ENCODE peak calls at places on chromosomes 5 and 9, in seven cellular contexts. K, A, R, B, H, U and J are unnamed samples.

GRCh38 chr9:123073991-123074422 is 40.5 kb downstream of the GPR21 start:
- DNase-seq in K (no peak), A (peak; percentile 84), R (no peak), B (no peak), H (no peak), U (no peak), J (no peak)

GRCh38 chr5:44740655-44741054 is 68.1 kb upstream of the MRPS30 start:
- DNase-seq in K (no peak), A (no peak), R (no peak), B (no peak), H (no peak), U (no peak), J (no peak)

GRCh38 chr9:110443878-110444245 is 106.2 kb upstream of the TXNDC8 start:
- DNase-seq in K (no peak), A (peak; percentile 21), R (peak; percentile 20), B (no peak), H (no peak), U (no peak), J (no peak)

GRCh38 chr5:96734871-96735325 is 72.7 kb downstream of the CAST start:
- DNase-seq in K (no peak), A (no peak), R (peak; percentile 84), B (no peak), H (no peak), U (no peak), J (no peak)

GRCh38 chr5:146878471-146879172 is at the start of gene PPP2R2B:
- DNase-seq in K (peak; percentile 69), A (no peak), R (no peak), B (no peak), H (peak; percentile 78), U (peak; percentile 45), J (peak; percentile 53)

GRCh38 chr5:5335708-5336211 is 86.7 kb upstream of the ICE1 start:
- DNase-seq in K (no peak), A (peak; percentile 74), R (peak; percentile 59), B (peak; percentile 70), H (no peak), U (no peak), J (no peak)

GRCh38 chr9:119803679-119804078 is 434.4 kb upstream of the BRINP1 start:
- DNase-seq in K (no peak), A (no peak), R (no peak), B (no peak), H (no peak), U (no peak), J (no peak)

GRCh38 chr5:64019746-64020145 is 57.5 kb upstream of the HTR1A start:
- DNase-seq in K (no peak), A (no peak), R (no peak), B (no peak), H (no peak), U (no peak), J (no peak)

GRCh38 chr5:77319140-77319539 is 108.7 kb downstream of the PDE8B start:
- DNase-seq in K (no peak), A (no peak), R (no peak), B (no peak), H (no peak), U (no peak), J (no peak)

GRCh38 chr5:136763548-136763947 is 398.2 kb upstream of the TRPC7 start:
- DNase-seq in K (no peak), A (no peak), R (no peak), B (no peak), H (no peak), U (no peak), J (no peak)

GRCh38 chr5:79273341-79273740 is 37.4 kb downstream of the JMY start:
- DNase-seq in K (no peak), A (no peak), R (no peak), B (no peak), H (no peak), U (no peak), J (no peak)

GRCh38 chr5:21806943-21807342 is 1046.2 kb downstream of the CDH12 start:
- DNase-seq in K (no peak), A (peak; percentile 8), R (peak; percentile 80), B (no peak), H (no peak), U (no peak), J (no peak)

GRCh38 chr5:32168460-32169033 is 5.6 kb downstream of the GOLPH3 start:
- DNase-seq in K (no peak), A (no peak), R (no peak), B (no peak), H (no peak), U (no peak), J (no peak)

GRCh38 chr5:178551059-178551458 is 39.1 kb downstream of the COL23A1 start:
- DNase-seq in K (no peak), A (no peak), R (peak; percentile 51), B (peak; percentile 18), H (no peak), U (no peak), J (no peak)

GRCh38 chr9:88736136-88736637 is 201.2 kb downstream of the NXNL2 start:
- DNase-seq in K (no peak), A (no peak), R (no peak), B (no peak), H (no peak), U (no peak), J (no peak)

GRCh38 chr5:55711531-55712022 is 547 bp downstream of the SLC38A9 start:
- DNase-seq in K (no peak), A (no peak), R (no peak), B (no peak), H (no peak), U (no peak), J (no peak)

GRCh38 chr5:18314192-18314778 is 680.0 kb downstream of the TAF11L14 start:
- DNase-seq in K (no peak), A (no peak), R (no peak), B (no peak), H (no peak), U (no peak), J (no peak)

GRCh38 chr9:100601216-100601615 is 23.3 kb downstream of the CAVIN4 start:
- DNase-seq in K (no peak), A (no peak), R (peak; percentile 58), B (peak; percentile 69), H (no peak), U (no peak), J (no peak)

GRCh38 chr5:101675510-101675909 is 620.6 kb downstream of the SLCO4C1 start:
- DNase-seq in K (no peak), A (no peak), R (no peak), B (no peak), H (no peak), U (no peak), J (no peak)

GRCh38 chr5:138654281-138654867 is 79.2 kb upstream of the HSPA9 start:
- DNase-seq in K (no peak), A (no peak), R (no peak), B (no peak), H (no peak), U (no peak), J (no peak)

GRCh38 chr9:1972672-1973071 is 42.5 kb upstream of the SMARCA2 start:
- DNase-seq in K (no peak), A (no peak), R (no peak), B (no peak), H (no peak), U (no peak), J (no peak)

GRCh38 chr9:8955315-8955714 is 1155.7 kb upstream of the DMAC1 start:
- DNase-seq in K (no peak), A (no peak), R (no peak), B (no peak), H (no peak), U (no peak), J (no peak)

GRCh38 chr5:10317825-10318682 is 10.4 kb upstream of the CMBL start:
- DNase-seq in K (no peak), A (no peak), R (no peak), B (no peak), H (no peak), U (no peak), J (no peak)

GRCh38 chr9:78900500-78900899 is 603.6 kb downstream of the PSAT1 start:
- DNase-seq in K (no peak), A (no peak), R (no peak), B (no peak), H (no peak), U (no peak), J (no peak)

GRCh38 chr5:57950616-57951228 is 468.1 kb upstream of the ACTBL2 start:
- DNase-seq in K (no peak), A (no peak), R (no peak), B (no peak), H (no peak), U (no peak), J (no peak)
- H3K4me3 ChIP-seq in K (no peak overlapping the region), A (no peak overlapping the region), R (no peak overlapping the region), B (no peak overlapping the region), H (no peak overlapping the region), U (no peak overlapping the region), J (no peak overlapping the region)

DNA sequence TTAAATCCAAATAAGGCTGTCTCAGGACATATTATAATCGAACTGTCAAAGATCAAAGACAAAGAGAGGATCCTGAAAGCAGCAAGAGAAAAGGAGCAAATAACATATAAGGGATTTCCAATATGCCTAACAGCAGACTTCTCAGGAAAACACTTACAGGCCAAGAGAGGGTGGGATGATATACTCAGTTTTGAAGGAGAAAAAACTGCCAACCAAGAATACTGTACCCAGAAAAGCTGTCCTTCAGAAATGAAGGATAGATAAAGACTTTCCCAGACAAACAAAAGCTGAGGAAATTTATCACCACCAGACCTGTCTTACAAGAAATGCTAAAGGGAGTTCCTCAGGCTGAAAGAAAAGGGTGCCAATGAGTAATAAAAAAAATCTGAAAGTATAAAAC is 16.0 kb downstream of the EGFLAM start:
- DNase-seq in K (no peak), A (no peak), R (no peak), B (no peak), H (no peak), U (no peak), J (no peak)
- H3K4me3 ChIP-seq in K (no peak overlapping the region), A (no peak overlapping the region), R (no peak overlapping the region), B (no peak overlapping the region), H (no peak overlapping the region), U (no peak overlapping the region), J (no peak overlapping the region)

DNA sequence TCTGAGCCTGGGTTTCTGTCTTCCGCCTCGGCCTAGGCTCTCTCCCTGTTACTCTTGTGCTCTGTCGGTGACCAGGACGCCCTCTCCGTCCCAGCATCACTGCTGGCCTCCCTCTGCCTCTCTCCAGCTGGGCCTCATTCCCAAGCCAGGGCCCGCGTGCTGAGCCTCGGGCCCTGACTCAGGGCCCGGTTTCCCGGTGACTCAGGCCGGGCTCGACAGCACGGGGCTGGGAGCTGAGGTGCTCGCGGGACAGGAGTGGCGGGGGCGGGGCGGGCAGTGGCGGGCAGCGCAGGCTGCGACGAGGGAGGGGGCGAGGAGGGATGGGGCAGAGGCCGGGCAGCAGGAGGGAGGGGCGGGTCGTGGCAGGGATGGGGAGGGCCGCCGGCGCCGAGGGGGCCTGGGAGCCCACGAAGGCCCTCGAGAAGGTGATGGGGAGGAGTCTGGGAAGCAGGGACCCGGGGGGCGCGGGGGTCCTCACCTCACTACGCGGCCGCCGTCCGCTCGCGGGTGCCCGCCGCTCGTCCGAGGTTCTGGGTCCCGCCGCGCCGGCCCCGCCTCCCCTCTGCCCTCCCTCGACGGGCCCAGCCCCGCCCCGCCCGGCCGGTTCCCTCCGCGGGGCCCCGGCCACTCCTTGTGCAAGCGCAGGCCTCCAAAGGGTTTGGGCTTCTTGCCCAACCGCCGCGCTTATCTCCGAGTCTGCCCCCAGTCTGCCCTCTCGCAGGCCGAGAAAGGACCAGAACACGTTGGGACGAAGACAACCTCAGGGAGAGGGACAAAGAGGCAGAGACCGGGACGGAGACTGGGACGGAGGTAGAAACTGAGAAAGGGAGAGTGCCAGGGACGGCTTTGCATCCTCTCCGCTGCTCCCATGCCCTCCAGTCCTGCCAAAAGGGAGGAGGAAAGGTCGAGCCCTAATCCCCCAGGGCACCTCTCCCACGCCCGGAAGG is at the start of gene ARAP3:
- DNase-seq in K (peak; percentile 70), A (peak; percentile 49), R (peak; percentile 75), B (peak; percentile 9), H (peak; percentile 91), U (no peak), J (peak; percentile 94)
- H3K4me3 ChIP-seq in K (peak within 1 kb of the TSS; percentile 81), A (peak within 1 kb of the TSS; percentile 44), R (peak within 1 kb of the TSS; percentile 42), B (peak within 1 kb of the TSS; percentile 57), H (peak within 1 kb of the TSS; percentile 57), U (peak within 1 kb of the TSS; percentile 45), J (peak within 1 kb of the TSS; percentile 58)

GRCh38 chr5:7250609-7251008 is 145.3 kb upstream of the ADCY2 start:
- DNase-seq in K (no peak), A (no peak), R (no peak), B (no peak), H (no peak), U (no peak), J (no peak)
- H3K4me3 ChIP-seq in K (no peak overlapping the region), A (no peak overlapping the region), R (no peak overlapping the region), B (no peak overlapping the region), H (no peak overlapping the region), U (no peak overlapping the region), J (no peak overlapping the region)